ENCODE peak calls at places on chromosome 5, in eight cellular contexts. X is upper lobe of right lung; Y is hepatocyte; J is neural progenitor cell; F is CD8-positive, alpha-beta T cell; V is body of pancreas; L is A549; R is heart left ventricle. A is an unnamed sample.

GRCh38 chr5:172245823-172246222 is 37.7 kb downstream of the UBTD2 start:
- DNase-seq in L (no peak), Y (no peak), J (no peak), V (no peak), X (no peak), F (no peak), R (no peak), A (no peak)

GRCh38 chr5:1555011-1555807 is 31.4 kb upstream of the LPCAT1 start:
- DNase-seq in J (no peak), V (no peak), X (peak; percentile 92), L (peak; percentile 78), R (no peak), Y (no peak), F (no peak), A (peak; percentile 28)

GRCh38 chr5:179393078-179393477 is 47.8 kb upstream of the ADAMTS2 start:
- DNase-seq in V (no peak), F (no peak), J (no peak), X (no peak), R (no peak), Y (no peak), L (peak; percentile 17), A (no peak)

GRCh38 chr5:101244621-101245020 is 341.5 kb upstream of the ST8SIA4 start:
- DNase-seq in V (no peak), L (no peak), X (no peak), F (no peak), J (no peak), R (no peak), Y (no peak), A (no peak)

GRCh38 chr5:57368010-57368409 is 114.6 kb downstream of the ACTBL2 start:
- DNase-seq in Y (no peak), L (peak; percentile 17), F (no peak), X (no peak), J (no peak), R (no peak), V (no peak), A (no peak)

GRCh38 chr5:68070641-68071191 is 144.8 kb upstream of the PIK3R1 start:
- DNase-seq in X (no peak), R (no peak), Y (no peak), L (no peak), F (no peak), V (no peak), J (no peak), A (no peak)

GRCh38 chr5:147712583-147712982 is 69.9 kb downstream of the JAKMIP2 start:
- DNase-seq in F (no peak), V (no peak), J (no peak), X (no peak), Y (no peak), R (no peak), L (no peak), A (no peak)

GRCh38 chr5:36730537-36731216 is 124.3 kb downstream of the SLC1A3 start:
- DNase-seq in Y (no peak), L (no peak), J (no peak), X (no peak), F (no peak), R (no peak), V (no peak), A (no peak)

GRCh38 chr5:72848474-72849428 is 32.3 kb downstream of the TNPO1 start:
- DNase-seq in J (peak; percentile 77), V (peak; percentile 55), L (peak; percentile 40), Y (peak; percentile 73), F (peak; percentile 52), R (peak; percentile 68), X (peak; percentile 83), A (peak; percentile 66)

GRCh38 chr5:88536146-88536545 is 267.5 kb upstream of the TMEM161B start:
- DNase-seq in F (no peak), X (no peak), V (no peak), L (no peak), R (no peak), Y (no peak), J (no peak), A (no peak)

GRCh38 chr5:1201327-1202025 is at the start of gene SLC6A19:
- DNase-seq in F (no peak), V (no peak), Y (no peak), R (peak; percentile 10), X (no peak), L (no peak), J (no peak), A (no peak)

GRCh38 chr5:64766105-64766504 is 2.4 kb downstream of the SREK1IP1 start:
- DNase-seq in L (no peak), J (no peak), Y (peak; percentile 38), X (no peak), F (no peak), R (no peak), V (no peak), A (no peak)

GRCh38 chr5:155085282-155085990 is 71.9 kb downstream of the KIF4B start:
- DNase-seq in X (no peak), L (no peak), V (no peak), J (no peak), R (no peak), Y (peak; percentile 24), F (no peak), A (no peak)

GRCh38 chr5:139148306-139148705 is 49.9 kb downstream of the SIL1 start:
- DNase-seq in V (peak; percentile 65), L (no peak), R (no peak), J (no peak), F (no peak), Y (no peak), X (no peak), A (no peak)

GRCh38 chr5:7868427-7868772 is 431 bp downstream of the FASTKD3 start:
- DNase-seq in R (no peak), V (no peak), F (no peak), Y (no peak), X (no peak), L (no peak), J (no peak), A (no peak)
- H3K4me1 ChIP-seq in R (peaks cover 16% of the 10 kb centered on the region), V (peaks cover 28% of the 10 kb centered on the region), F (peaks cover 43% of the 10 kb centered on the region), Y (peaks cover 16% of the 10 kb centered on the region), X (peaks cover 30% of the 10 kb centered on the region), L (peaks cover 26% of the 10 kb centered on the region), J (peaks cover 12% of the 10 kb centered on the region), A (peaks cover 10% of the 10 kb centered on the region)

GRCh38 chr5:110043025-110043424 is 353.3 kb downstream of the MAN2A1 start:
- DNase-seq in F (no peak), J (no peak), X (no peak), R (no peak), Y (no peak), L (no peak), V (no peak), A (no peak)

GRCh38 chr5:110038297-110038997 is 348.7 kb downstream of the MAN2A1 start:
- DNase-seq in X (no peak), L (no peak), J (no peak), R (no peak), V (no peak), Y (no peak), F (no peak), A (no peak)

GRCh38 chr5:110045153-110045552 is 355.4 kb downstream of the MAN2A1 start:
- DNase-seq in V (no peak), X (no peak), J (no peak), L (no peak), Y (no peak), F (no peak), R (no peak), A (no peak)

GRCh38 chr5:110040178-110040577 is 350.5 kb downstream of the MAN2A1 start:
- DNase-seq in F (no peak), X (no peak), V (no peak), Y (no peak), J (no peak), L (no peak), R (no peak), A (no peak)
- TF ChIP-seq CTCF in F (no peak), X (no peak), V (no peak), Y (no peak), J (no peak), L (no peak), R (no peak), A (no peak)

GRCh38 chr5:95951916-95952315 is 9.7 kb downstream of the ELL2 start:
- DNase-seq in V (no peak), L (no peak), R (no peak), Y (no peak), J (no peak), X (no peak), F (no peak), A (no peak)

GRCh38 chr5:95949810-95950209 is 11.8 kb downstream of the ELL2 start:
- DNase-seq in R (no peak), J (no peak), Y (no peak), V (no peak), X (no peak), L (no peak), F (no peak), A (no peak)

GRCh38 chr5:95954716-95955115 is 6.9 kb downstream of the ELL2 start:
- DNase-seq in J (no peak), R (no peak), V (no peak), X (no peak), F (no peak), Y (no peak), L (no peak), A (no peak)

GRCh38 chr5:95955996-95956899 is 5.4 kb downstream of the ELL2 start:
- DNase-seq in J (no peak), Y (no peak), F (no peak), X (no peak), V (no peak), L (no peak), R (no peak), A (no peak)

GRCh38 chr5:95953026-95953425 is 8.6 kb downstream of the ELL2 start:
- DNase-seq in X (no peak), V (no peak), F (no peak), Y (no peak), R (no peak), J (no peak), L (no peak), A (no peak)
- H3K4me1 ChIP-seq in X (peaks cover 32% of the 10 kb centered on the region), V (peaks cover 70% of the 10 kb centered on the region), F (no peaks in the 10 kb centered on the region), Y (peaks cover 24% of the 10 kb centered on the region), R (peaks cover 4% of the 10 kb centered on the region), J (peaks cover 8% of the 10 kb centered on the region), L (peaks cover 31% of the 10 kb centered on the region), A (no peaks in the 10 kb centered on the region)

DNA sequence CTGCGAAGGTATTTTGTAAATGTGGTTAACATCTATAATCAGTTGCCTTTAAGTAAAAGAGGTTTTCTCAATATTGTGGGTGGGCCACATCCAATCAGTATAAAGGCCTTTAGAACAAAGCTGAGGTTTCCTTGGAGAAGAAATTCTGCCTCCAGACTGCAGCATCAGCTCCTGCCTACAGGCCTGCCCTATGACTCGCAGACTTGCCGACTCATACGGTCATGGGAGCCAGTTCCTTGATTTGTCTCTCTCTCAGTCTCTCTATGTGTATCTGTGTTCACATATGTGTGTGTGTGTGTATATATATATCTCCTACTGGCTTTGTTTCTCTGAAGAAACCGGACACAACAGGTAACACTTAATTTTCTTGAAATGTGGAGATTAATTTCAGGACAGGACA is 45.3 kb downstream of the SLC36A1 start:
- DNase-seq in F (no peak), L (peak; percentile 32), J (no peak), X (no peak), V (no peak), Y (no peak), R (no peak), A (no peak)
- TF ChIP-seq CTCF in F (no peak), L (no peak), J (no peak), X (no peak), V (no peak), Y (no peak), R (no peak), A (no peak)

DNA sequence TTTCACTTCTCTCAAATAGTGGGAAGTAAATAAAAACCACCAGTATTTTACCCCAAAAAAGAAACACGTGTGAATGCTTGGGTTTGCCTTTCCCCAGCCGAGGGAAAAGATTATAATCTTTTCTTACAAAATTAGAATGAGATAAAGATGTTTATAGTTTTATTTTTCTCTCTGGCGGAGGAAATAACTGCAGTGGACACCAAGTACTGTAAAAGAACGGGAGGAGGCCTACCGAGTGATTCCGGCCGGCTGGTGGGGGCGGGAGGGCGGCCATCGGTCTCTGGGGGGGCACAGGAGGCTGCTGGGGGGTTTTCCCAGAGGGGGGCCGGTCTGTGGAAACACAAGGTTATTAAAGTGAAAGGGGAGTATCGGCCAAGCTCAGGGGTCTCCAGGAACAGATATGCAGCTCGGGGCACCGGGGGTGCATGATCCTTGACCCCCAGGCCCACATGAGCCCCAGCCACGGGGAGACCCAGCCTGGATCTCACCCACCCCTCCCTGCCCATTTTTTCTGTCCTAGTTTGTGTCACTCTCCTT is 29.4 kb downstream of the LCP2 start:
- DNase-seq in L (no peak), R (no peak), X (no peak), Y (no peak), V (no peak), F (no peak), J (no peak), A (no peak)
- H3K4me1 ChIP-seq in L (peaks cover 2% of the 10 kb centered on the region), R (no peaks in the 10 kb centered on the region), X (peaks cover 26% of the 10 kb centered on the region), Y (peaks cover 5% of the 10 kb centered on the region), V (peaks cover 6% of the 10 kb centered on the region), F (peaks cover 90% of the 10 kb centered on the region), J (peaks cover 39% of the 10 kb centered on the region), A (no peaks in the 10 kb centered on the region)

A was measured in colonic mucosa.